ENCODE peak calls at places on chromosomes 1 and 21, in eight cellular contexts. G is endodermal cell; B is stimulated activated effector memory CD8-positive, alpha-beta T cell treated with anti-CD3 and anti-CD28 coated beads, Interleukin-12 subunit alpha, Interleukin-12 subunit beta, amount 100 ng/mL, for 72 hours; S is CD8-positive, alpha-beta memory T cell; L is anterior cingulate cortex; T is tibial artery; U is gastrocnemius medialis; F is LoVo. I is an unnamed sample.

GRCh38 chr1:53804791-53805505 is 33.1 kb downstream of the NDC1 start:
- DNase-seq in G (no peak), B (no peak), S (no peak), L (no peak), T (no peak), U (no peak), F (no peak), I (no peak)

GRCh38 chr1:243268284-243268653 is 12.4 kb downstream of the SDCCAG8 start:
- DNase-seq in G (no peak), B (no peak), S (no peak), L (no peak), T (no peak), U (no peak), F (peak; percentile 75), I (no peak)

GRCh38 chr1:24555591-24556413 is at the start of gene NCMAP:
- DNase-seq in G (peak; percentile 79), B (peak; percentile 9), S (peak; percentile 19), L (no peak), T (no peak), U (no peak), F (peak; percentile 9), I (no peak)

GRCh38 chr21:31429500-31429899 is 85.4 kb upstream of the TIAM1 start:
- DNase-seq in G (no peak), B (no peak), S (no peak), L (no peak), T (no peak), U (no peak), F (no peak), I (no peak)

GRCh38 chr1:117795190-117795589 is 134.2 kb downstream of the GDAP2 start:
- DNase-seq in G (no peak), B (no peak), S (no peak), L (no peak), T (no peak), U (no peak), F (no peak), I (no peak)

GRCh38 chr1:113976609-113977278 is 2.5 kb upstream of the OLFML3 start:
- DNase-seq in G (peak; percentile 62), B (no peak), S (no peak), L (no peak), T (peak; percentile 36), U (no peak), F (no peak), I (no peak)

GRCh38 chr1:48916121-48917069 is 139.7 kb upstream of the BEND5 start:
- DNase-seq in G (peak; percentile 83), B (no peak), S (no peak), L (no peak), T (no peak), U (no peak), F (peak; percentile 11), I (peak; percentile 6)

GRCh38 chr1:223188618-223189356 is 45.7 kb upstream of the TLR5 start:
- DNase-seq in G (peak; percentile 29), B (no peak), S (no peak), L (no peak), T (no peak), U (no peak), F (no peak), I (no peak)

GRCh38 chr21:36247316-36247715 is 72.7 kb upstream of the MORC3 start:
- DNase-seq in G (no peak), B (no peak), S (no peak), L (no peak), T (no peak), U (no peak), F (no peak), I (no peak)

GRCh38 chr1:187451238-187451637 is 622.5 kb downstream of the PLA2G4A start:
- DNase-seq in G (no peak), B (no peak), S (no peak), L (no peak), T (no peak), U (no peak), F (no peak), I (no peak)

GRCh38 chr1:7097938-7098592 is 312.8 kb downstream of the CAMTA1 start:
- DNase-seq in G (no peak), B (no peak), S (no peak), L (no peak), T (no peak), U (peak; percentile 27), F (no peak), I (no peak)

GRCh38 chr1:1233567-1233892 is 1.5 kb downstream of the B3GALT6 start:
- DNase-seq in G (no peak), B (no peak), S (no peak), L (no peak), T (no peak), U (no peak), F (no peak), I (no peak)

GRCh38 chr21:46326110-46326703 is 2.3 kb downstream of the PCNT start:
- DNase-seq in G (no peak), B (no peak), S (no peak), L (no peak), T (no peak), U (no peak), F (peak; percentile 11), I (no peak)

GRCh38 chr1:190373705-190374336 is 103.8 kb downstream of the BRINP3 start:
- DNase-seq in G (peak; percentile 45), B (no peak), S (no peak), L (no peak), T (no peak), U (no peak), F (no peak), I (no peak)

GRCh38 chr1:169484107-169484506 is 1.6 kb downstream of the SLC19A2 start:
- DNase-seq in G (no peak), B (no peak), S (no peak), L (no peak), T (no peak), U (no peak), F (no peak), I (no peak)

GRCh38 chr21:24514081-24514733 is 1093.1 kb downstream of the MRPL39 start:
- DNase-seq in G (no peak), B (no peak), S (no peak), L (no peak), T (no peak), U (no peak), F (no peak), I (no peak)

GRCh38 chr1:230621290-230622022 is 20.8 kb upstream of the COG2 start:
- DNase-seq in G (no peak), B (no peak), S (no peak), L (no peak), T (no peak), U (no peak), F (no peak), I (peak; percentile 22)

GRCh38 chr1:225945564-225945963 is 4.5 kb upstream of the LEFTY2 start:
- DNase-seq in G (peak; percentile 92), B (no peak), S (no peak), L (no peak), T (no peak), U (no peak), F (no peak), I (no peak)

GRCh38 chr1:20361805-20362381 is 71.2 kb downstream of the VWA5B1 start:
- DNase-seq in G (peak; percentile 97), B (peak; percentile 28), S (no peak), L (peak; percentile 67), T (no peak), U (no peak), F (no peak), I (peak; percentile 71)

GRCh38 chr1:212294983-212295382 is 9.8 kb downstream of the PPP2R5A start:
- DNase-seq in G (no peak), B (no peak), S (no peak), L (no peak), T (no peak), U (no peak), F (no peak), I (no peak)

GRCh38 chr1:241998950-241999495 is at the start of gene MAP1LC3C:
- DNase-seq in G (peak; percentile 77), B (no peak), S (no peak), L (no peak), T (no peak), U (no peak), F (no peak), I (no peak)

GRCh38 chr1:53834776-53835175 is 3.3 kb downstream of the NDC1 start:
- DNase-seq in G (no peak), B (no peak), S (no peak), L (no peak), T (no peak), U (no peak), F (no peak), I (no peak)

GRCh38 chr21:45318556-45319341 is 31.1 kb upstream of the POFUT2 start:
- DNase-seq in G (peak; percentile 55), B (no peak), S (no peak), L (no peak), T (peak; percentile 76), U (peak; percentile 49), F (peak; percentile 26), I (peak; percentile 30)

GRCh38 chr21:45873418-45873817 is 108.2 kb upstream of the COL6A1 start:
- DNase-seq in G (no peak), B (no peak), S (no peak), L (no peak), T (no peak), U (no peak), F (no peak), I (no peak)

GRCh38 chr1:150151291-150152181 is 1.8 kb downstream of the PLEKHO1 start:
- DNase-seq in G (no peak), B (peak; percentile 42), S (peak; percentile 60), L (no peak), T (no peak), U (no peak), F (no peak), I (no peak)

GRCh38 chr1:94143173-94143808 is 22.3 kb upstream of the ABCA4 start:
- DNase-seq in G (no peak), B (no peak), S (no peak), L (no peak), T (no peak), U (no peak), F (no peak), I (no peak)

GRCh38 chr1:32438136-32438535 is 26.7 kb upstream of the ZBTB8B start:
- DNase-seq in G (peak; percentile 78), B (no peak), S (no peak), L (no peak), T (no peak), U (no peak), F (no peak), I (no peak)

GRCh38 chr1:87072904-87073303 is 158.5 kb downstream of the HS2ST1 start:
- DNase-seq in G (no peak), B (no peak), S (no peak), L (no peak), T (no peak), U (no peak), F (no peak), I (no peak)